ENCODE peak calls at places on chromosomes 11 and 22, in five cellular contexts. U is HFFc6; L is NCI-H1436; M is stimulated activated CD4-positive, alpha-beta T cell treated with anti-CD3 and anti-CD28 coated beads, Interleukin-12 subunit alpha, Interleukin-12 subunit beta, amount 100 ng/mL, for 4 hours; K is NCI-H460. B is an unnamed sample.
A peak's percentile ranks its signal among the peaks of the same experiment; 100 is the strongest.

GRCh38 chr11:11894486-11894885 is 52.7 kb downstream of the USP47 start:
- DNase-seq in L (no peak), U (no peak), M (no peak), K (no peak), B (no peak)

GRCh38 chr11:126601136-126601535 is 245.7 kb downstream of the ST3GAL4 start:
- DNase-seq in K (no peak), L (peak; percentile 54), U (no peak), M (no peak), B (no peak)

GRCh38 chr11:68843703-68844312 is 2.1 kb upstream of the CPT1A start:
- DNase-seq in U (no peak), L (peak; percentile 71), K (peak; percentile 61), M (peak; percentile 70), B (peak; percentile 71)

GRCh38 chr11:125226701-125227100 is 62.1 kb downstream of the PKNOX2 start:
- DNase-seq in M (no peak), U (no peak), K (no peak), L (no peak), B (no peak)

GRCh38 chr22:32785636-32786418 is 15.7 kb upstream of the TIMP3 start:
- DNase-seq in U (no peak), L (no peak), K (no peak), M (no peak), B (no peak)

GRCh38 chr11:13889566-13890214 is 72.8 kb upstream of the SPON1 start:
- DNase-seq in U (no peak), L (peak; percentile 15), M (no peak), K (no peak), B (no peak)

GRCh38 chr11:15291885-15292284 is 177.2 kb downstream of the INSC start:
- DNase-seq in L (no peak), M (no peak), K (no peak), U (no peak), B (no peak)

GRCh38 chr22:36775589-36775965 is 342 bp downstream of the IFT27 start:
- DNase-seq in K (no peak), U (no peak), L (peak; percentile 32), M (peak; percentile 24), B (peak; percentile 9)

GRCh38 chr11:94678236-94678635 is 89.9 kb upstream of the AMOTL1 start:
- DNase-seq in M (no peak), U (no peak), L (no peak), K (no peak), B (no peak)

GRCh38 chr11:48012051-48012391 is 31.7 kb downstream of the PTPRJ start:
- DNase-seq in K (no peak), L (no peak), M (no peak), U (no peak), B (peak; percentile 73)

GRCh38 chr11:1760351-1761109 is 3.2 kb downstream of the CTSD start:
- DNase-seq in M (no peak), L (no peak), K (peak; percentile 27), U (peak; percentile 67), B (no peak)

GRCh38 chr22:49760280-49760629 is 67.4 kb downstream of the BRD1 start:
- DNase-seq in M (no peak), K (no peak), L (no peak), U (no peak), B (no peak)

B was measured in stimulated activated naive CD4-positive, alpha-beta T cell treated with Interleukin-2 at 50 U/mL for 16 hours.